ENCODE peak calls at places on chromosomes 6 and 20, in four cellular contexts. T is lower leg skin, B is suprapubic skin, Z is tibial artery. O is an unnamed sample.
A peak's percentile ranks its signal among the peaks of the same experiment; 100 is the strongest.

GRCh38 chr6:98921038-98921437 is 26.7 kb downstream of the FBXL4 start:
- DNase-seq in T (no peak), B (no peak), Z (no peak), O (no peak)

GRCh38 chr6:149059557-149059956 is 258.0 kb upstream of the TAB2 start:
- DNase-seq in T (no peak), Z (no peak), B (no peak), O (no peak)

GRCh38 chr6:135233676-135234491 is 52.8 kb downstream of the MYB start:
- DNase-seq in B (no peak), T (no peak), Z (no peak), O (no peak)

GRCh38 chr20:63848003-63848911 is 13.0 kb upstream of the ABHD16B start:
- DNase-seq in B (no peak), T (no peak), Z (peak; percentile 64), O (no peak)

GRCh38 chr20:1423625-1424106 is 30.8 kb upstream of the FKBP1A start:
- DNase-seq in B (no peak), Z (no peak), T (peak; percentile 34), O (no peak)

GRCh38 chr6:34246563-34247391 is 2.0 kb downstream of the SMIM29 start:
- DNase-seq in Z (no peak), B (peak; percentile 65), T (no peak), O (no peak)

GRCh38 chr6:141261016-141261671 is 871.6 kb upstream of the GJE1 start:
- DNase-seq in Z (no peak), B (no peak), T (no peak), O (no peak)

GRCh38 chr20:12970372-12970821 is 38.4 kb upstream of the SPTLC3 start:
- DNase-seq in Z (no peak), B (no peak), T (no peak), O (no peak)

GRCh38 chr6:129475477-129476247 is 234.3 kb downstream of the ARHGAP18 start:
- DNase-seq in B (no peak), T (no peak), Z (no peak), O (no peak)

GRCh38 chr6:6287415-6287814 is 33.0 kb downstream of the F13A1 start:
- DNase-seq in Z (no peak), T (no peak), B (no peak), O (no peak)

GRCh38 chr6:74931567-74931966 is 274.3 kb downstream of the COL12A1 start:
- DNase-seq in B (no peak), T (no peak), Z (no peak), O (no peak)

GRCh38 chr20:41694796-41695195 is 76.6 kb upstream of the CHD6 start:
- DNase-seq in Z (no peak), B (no peak), T (no peak), O (no peak)

GRCh38 chr6:4510906-4511625 is 265.1 kb upstream of the CDYL start:
- DNase-seq in Z (no peak), B (no peak), T (no peak), O (no peak)

GRCh38 chr6:1240766-1241165 is 71.1 kb upstream of the FOXQ1 start:
- DNase-seq in B (no peak), Z (no peak), T (no peak), O (no peak)

GRCh38 chr6:144840619-144841018 is 555.5 kb downstream of the UTRN start:
- DNase-seq in T (no peak), Z (no peak), B (no peak), O (no peak)